ENCODE peak calls at places on chromosomes 7 and 10, in nine cellular contexts. L is mucosa of descending colon, R is GM06990, Z is gastrocnemius medialis, O is right cardiac atrium, E is adrenal gland, Q is transverse colon, N is upper lobe of right lung, K is mesendoderm. C is an unnamed sample.

GRCh38 chr7:126659124-126659523 is 593.6 kb downstream of the GRM8 start:
- DNase-seq in L (no peak), R (peak; percentile 69), Z (no peak), O (no peak), E (no peak), Q (no peak), N (no peak), K (no peak), C (peak; percentile 44)

GRCh38 chr7:130420943-130421578 is 19.8 kb downstream of the CEP41 start:
- DNase-seq in L (no peak), R (no peak), Z (no peak), O (no peak), E (no peak), Q (no peak), N (no peak), K (no peak), C (no peak)

GRCh38 chr10:96205580-96205979 is 65.8 kb downstream of the BLNK start:
- DNase-seq in L (no peak), R (no peak), Z (no peak), O (no peak), E (no peak), Q (no peak), N (no peak), K (no peak), C (no peak)

GRCh38 chr7:34062826-34063225 is 157.5 kb downstream of the BMPER start:
- DNase-seq in L (no peak), R (no peak), Z (no peak), O (no peak), E (no peak), Q (no peak), N (no peak), K (no peak), C (no peak)

GRCh38 chr10:775245-776075 is 86.0 kb upstream of the DIP2C start:
- DNase-seq in L (no peak), R (no peak), Z (peak; percentile 38), O (peak; percentile 18), E (peak; percentile 88), Q (no peak), N (peak; percentile 60), K (no peak), C (no peak)

GRCh38 chr10:133269367-133269766 is 7.3 kb downstream of the ADAM8 start:
- DNase-seq in L (no peak), R (no peak), Z (no peak), O (no peak), E (no peak), Q (no peak), N (no peak), K (no peak), C (no peak)

GRCh38 chr10:45515630-45516029 is 141.6 kb downstream of the ALOX5 start:
- DNase-seq in L (no peak), R (no peak), Z (no peak), O (no peak), E (no peak), Q (no peak), N (no peak), K (no peak), C (no peak)

GRCh38 chr7:27921081-27921836 is 181.3 kb downstream of the TAX1BP1 start:
- DNase-seq in L (no peak), R (peak; percentile 11), Z (no peak), O (no peak), E (peak; percentile 66), Q (peak; percentile 22), N (no peak), K (peak; percentile 86), C (peak; percentile 80)

GRCh38 chr7:43582503-43583423 is at the start of gene STK17A:
- DNase-seq in L (peak; percentile 96), R (peak; percentile 92), Z (peak; percentile 86), O (peak; percentile 96), E (peak; percentile 90), Q (peak; percentile 95), N (peak; percentile 96), K (peak; percentile 95), C (peak; percentile 97)

GRCh38 chr7:43583424-43584199 is 704 bp downstream of the STK17A start:
- DNase-seq in L (peak; percentile 84), R (peak; percentile 78), Z (peak; percentile 61), O (peak; percentile 93), E (peak; percentile 78), Q (peak; percentile 74), N (peak; percentile 92), K (peak; percentile 55), C (peak; percentile 84)

GRCh38 chr7:43586251-43586900 is 3.5 kb downstream of the STK17A start:
- DNase-seq in L (no peak), R (peak; percentile 65), Z (no peak), O (no peak), E (no peak), Q (no peak), N (no peak), K (no peak), C (peak; percentile 75)

GRCh38 chr7:43584200-43584586 is 1.3 kb downstream of the STK17A start:
- DNase-seq in L (no peak), R (no peak), Z (peak; percentile 6), O (no peak), E (peak; percentile 57), Q (peak; percentile 19), N (no peak), K (peak; percentile 42), C (peak; percentile 52)

DNA sequence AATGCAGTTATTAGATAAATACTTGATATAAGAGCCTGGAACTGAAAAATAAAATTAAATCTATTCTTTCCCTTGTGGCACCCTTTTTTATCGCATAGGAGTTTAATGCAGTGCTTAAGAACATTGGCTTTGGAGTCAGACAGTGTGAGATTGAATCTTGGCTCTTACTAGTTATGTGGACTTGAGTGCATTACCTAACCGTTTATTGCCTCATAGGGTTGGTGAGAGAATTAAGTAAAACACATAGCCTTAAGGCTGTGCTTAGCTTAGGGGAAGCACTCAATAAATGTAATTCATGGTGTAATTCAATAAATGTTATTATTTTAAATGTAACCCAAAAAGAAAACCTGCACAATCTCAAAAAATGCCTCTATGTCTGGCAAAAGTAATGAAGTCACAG is 2.6 kb downstream of the STK17A start:
- DNase-seq in L (no peak), R (no peak), Z (no peak), O (no peak), E (no peak), Q (no peak), N (no peak), K (no peak), C (peak; percentile 44)
- H3K4me3 ChIP-seq in L (no peak overlapping the region), R (peak overlapping the region; percentile 96), Z (no peak overlapping the region), O (no peak overlapping the region), E (no peak overlapping the region), Q (no peak overlapping the region), N (peak overlapping the region; percentile 66), K (no peak overlapping the region), C (peak overlapping the region; percentile 83)

GRCh38 chr7:135716677-135717238 is 11.2 kb downstream of the SLC13A4 start:
- DNase-seq in L (no peak), R (no peak), Z (no peak), O (no peak), E (no peak), Q (no peak), N (no peak), K (peak; percentile 73), C (no peak)

GRCh38 chr7:135718794-135719436 is 9.1 kb downstream of the SLC13A4 start:
- DNase-seq in L (no peak), R (no peak), Z (no peak), O (no peak), E (no peak), Q (no peak), N (no peak), K (peak; percentile 40), C (no peak)

GRCh38 chr7:135719688-135720087 is 8.3 kb downstream of the SLC13A4 start:
- DNase-seq in L (no peak), R (no peak), Z (no peak), O (no peak), E (no peak), Q (no peak), N (no peak), K (no peak), C (no peak)

GRCh38 chr7:135718219-135718618 is 9.8 kb downstream of the SLC13A4 start:
- DNase-seq in L (no peak), R (no peak), Z (no peak), O (no peak), E (no peak), Q (no peak), N (no peak), K (no peak), C (no peak)

GRCh38 chr7:135717686-135718085 is 10.3 kb downstream of the SLC13A4 start:
- DNase-seq in L (no peak), R (no peak), Z (no peak), O (no peak), E (no peak), Q (no peak), N (no peak), K (no peak), C (no peak)
- H3K4me3 ChIP-seq in L (no peak overlapping the region), R (no peak overlapping the region), Z (no peak overlapping the region), O (no peak overlapping the region), E (no peak overlapping the region), Q (no peak overlapping the region), N (no peak overlapping the region), K (no peak overlapping the region), C (no peak overlapping the region)

GRCh38 chr10:12847361-12847975 is 154.0 kb downstream of the CCDC3 start:
- DNase-seq in L (no peak), R (no peak), Z (no peak), O (no peak), E (no peak), Q (no peak), N (no peak), K (peak; percentile 86), C (peak; percentile 39)

GRCh38 chr10:12843296-12843945 is 158.1 kb downstream of the CCDC3 start:
- DNase-seq in L (no peak), R (no peak), Z (no peak), O (no peak), E (no peak), Q (no peak), N (no peak), K (no peak), C (no peak)

GRCh38 chr10:12842310-12842709 is 159.2 kb downstream of the CCDC3 start:
- DNase-seq in L (no peak), R (no peak), Z (no peak), O (no peak), E (no peak), Q (no peak), N (no peak), K (no peak), C (no peak)

GRCh38 chr10:12846718-12847117 is 154.8 kb downstream of the CCDC3 start:
- DNase-seq in L (no peak), R (no peak), Z (no peak), O (no peak), E (no peak), Q (no peak), N (no peak), K (peak; percentile 29), C (no peak)

DNA sequence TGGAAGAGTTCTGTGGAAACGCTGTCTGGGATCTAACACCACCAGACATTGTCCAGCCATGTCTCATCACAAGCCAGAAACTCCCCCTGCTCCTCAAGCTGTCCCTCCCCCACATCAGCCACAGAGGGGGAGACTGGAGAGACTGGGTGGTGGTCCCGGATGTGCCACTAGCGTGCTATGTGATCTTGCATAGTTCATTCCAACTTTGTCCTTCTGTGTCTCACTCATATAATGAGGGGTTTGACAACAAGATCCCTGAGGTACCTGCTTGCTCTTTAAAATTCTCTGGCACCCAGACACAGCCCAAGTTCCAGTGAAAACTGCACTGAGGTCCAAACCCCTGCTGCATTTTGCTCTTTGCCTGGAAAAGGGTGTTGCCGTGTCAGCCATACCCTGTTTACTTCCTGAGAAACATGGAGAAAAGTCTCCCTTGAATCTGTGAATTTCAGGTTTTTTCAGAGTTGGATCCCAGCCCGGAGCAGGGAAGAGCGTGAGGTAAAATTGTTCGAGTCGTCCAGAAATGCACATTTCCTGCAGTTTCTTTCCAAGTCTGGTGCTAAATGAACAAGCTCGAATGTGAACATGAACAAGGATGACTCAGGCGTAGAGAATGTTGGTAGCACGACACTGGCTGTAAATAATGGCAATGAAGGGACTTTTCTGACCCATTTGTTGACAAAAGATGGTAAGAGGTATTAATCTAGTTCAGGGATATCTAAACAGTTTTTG is 156.6 kb downstream of the CCDC3 start:
- DNase-seq in L (no peak), R (no peak), Z (no peak), O (no peak), E (peak; percentile 37), Q (no peak), N (no peak), K (peak; percentile 34), C (no peak)
- H3K4me3 ChIP-seq in L (no peak overlapping the region), R (no peak overlapping the region), Z (no peak overlapping the region), O (no peak overlapping the region), E (no peak overlapping the region), Q (no peak overlapping the region), N (no peak overlapping the region), K (no peak overlapping the region), C (no peak overlapping the region)

DNA sequence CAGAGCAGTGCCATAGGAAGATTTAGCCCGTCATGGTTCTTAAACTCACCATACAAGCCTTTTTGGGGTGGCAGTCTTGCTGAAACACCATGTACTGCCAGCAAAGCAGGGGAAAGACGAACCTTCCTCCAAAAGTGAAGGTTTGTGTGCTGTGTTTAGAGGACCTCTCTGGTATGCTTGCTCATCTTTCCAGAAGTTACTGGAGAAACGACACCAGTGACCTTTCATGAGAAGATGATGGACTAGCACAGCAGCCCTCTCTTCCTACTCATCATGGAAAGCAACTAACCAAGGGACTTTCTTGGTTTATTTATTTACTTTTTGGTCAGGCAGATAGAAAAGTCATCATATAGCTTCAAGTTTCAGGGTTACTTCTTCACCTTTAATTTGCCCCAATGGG is 247.4 kb downstream of the PTEN start:
- DNase-seq in L (no peak), R (no peak), Z (no peak), O (no peak), E (no peak), Q (no peak), N (no peak), K (no peak), C (peak; percentile 48)
- H3K4me3 ChIP-seq in L (no peak overlapping the region), R (no peak overlapping the region), Z (no peak overlapping the region), O (no peak overlapping the region), E (no peak overlapping the region), Q (no peak overlapping the region), N (no peak overlapping the region), K (no peak overlapping the region), C (no peak overlapping the region)